ENCODE peak calls at places on chromosomes 2 and 18, in four cellular contexts. L is kidney, P is NCI-H526, B is sciatic nerve. H is an unnamed sample.

GRCh38 chr2:55049794-55050132 is 488 bp downstream of the RTN4 start:
- DNase-seq in B (no peak), L (no peak), P (no peak), H (no peak)

GRCh38 chr2:180676520-180676919 is 303.9 kb upstream of the UBE2E3 start:
- DNase-seq in B (no peak), L (no peak), P (no peak), H (no peak)

GRCh38 chr2:10444463-10444862 is 3.7 kb downstream of the ODC1 start:
- DNase-seq in B (no peak), L (no peak), P (no peak), H (no peak)

GRCh38 chr18:61992923-61993322 is 100.1 kb upstream of the RNF152 start:
- DNase-seq in B (no peak), L (no peak), P (no peak), H (no peak)

GRCh38 chr2:142965464-142965863 is 88.0 kb downstream of the KYNU start:
- DNase-seq in L (no peak), P (no peak), B (no peak), H (no peak)

GRCh38 chr2:36362291-36362690 is 6.7 kb downstream of the CRIM1 start:
- DNase-seq in P (no peak), B (no peak), L (no peak), H (no peak)

GRCh38 chr18:31538837-31539236 is 40.9 kb downstream of the DSG2 start:
- DNase-seq in B (no peak), P (no peak), L (no peak), H (no peak)

GRCh38 chr2:212535963-212536362 is 2.6 kb downstream of the ERBB4 start:
- DNase-seq in L (no peak), B (no peak), P (peak), H (no peak)

GRCh38 chr18:32378705-32379104 is 92.0 kb downstream of the GAREM1 start:
- DNase-seq in B (no peak), P (no peak), L (no peak), H (no peak)

GRCh38 chr18:32431753-32432152 is 38.9 kb downstream of the GAREM1 start:
- DNase-seq in L (no peak), B (no peak), P (no peak), H (no peak)

GRCh38 chr2:239290618-239291504 is 110.0 kb downstream of the HDAC4 start:
- DNase-seq in P (peak), L (no peak), B (peak), H (no peak)

GRCh38 chr2:165293439-165294420 is 54.5 kb downstream of the SCN2A start:
- DNase-seq in B (no peak), L (no peak), P (peak), H (no peak)

GRCh38 chr2:104872866-104873688 is 19.2 kb downstream of the POU3F3 start:
- DNase-seq in L (peak), B (no peak), P (peak), H (no peak)

GRCh38 chr18:73577365-73577764 is 570.3 kb downstream of the FBXO15 start:
- DNase-seq in P (no peak), B (no peak), L (no peak), H (no peak)

GRCh38 chr2:127423476-127423840 is 5.2 kb downstream of the PROC start:
- DNase-seq in L (no peak), P (peak), B (no peak), H (no peak)

GRCh38 chr2:101355561-101356130 is 31.7 kb downstream of the CREG2 start:
- DNase-seq in B (no peak), L (no peak), P (no peak), H (no peak)

GRCh38 chr2:152200562-152201465 is 25.3 kb upstream of the STAM2 start:
- DNase-seq in P (no peak), B (peak), L (peak), H (peak)

GRCh38 chr2:199485732-199486335 is 28.1 kb upstream of the SATB2 start:
- DNase-seq in P (peak), B (no peak), L (no peak), H (no peak)

GRCh38 chr2:219325136-219325535 is 7.4 kb downstream of the RESP18 start:
- DNase-seq in P (no peak), B (no peak), L (no peak), H (no peak)

GRCh38 chr2:152376968-152377367 is 42.0 kb downstream of the FMNL2 start:
- DNase-seq in L (no peak), P (no peak), B (no peak), H (no peak)

H was measured in coronary artery.